ENCODE peak calls at places on chromosomes 3 and 15, in six cellular contexts. B is adrenal gland, U is tibial nerve, I is A549, J is ovary, T is spleen. M is an unnamed sample.

GRCh38 chr3:16828815-16829214 is 55.9 kb upstream of the PLCL2 start:
- DNase-seq in B (peak; percentile 46), U (no peak), I (peak; percentile 25), J (no peak), T (no peak), M (peak; percentile 64)

GRCh38 chr15:71891026-71891425 is 80.7 kb downstream of the NR2E3 start:
- DNase-seq in B (no peak), U (no peak), I (no peak), J (no peak), T (no peak), M (no peak)

GRCh38 chr3:69983546-69984265 is 15.8 kb upstream of the SAMMSON start:
- DNase-seq in B (no peak), U (no peak), I (no peak), J (no peak), T (no peak), M (no peak)

GRCh38 chr3:19645093-19645492 is 288.9 kb downstream of the EFHB start:
- DNase-seq in B (no peak), U (no peak), I (no peak), J (no peak), T (no peak), M (peak; percentile 28)

GRCh38 chr3:170690133-170690981 is 104.5 kb upstream of the SLC7A14 start:
- DNase-seq in B (peak; percentile 77), U (peak; percentile 23), I (peak; percentile 53), J (peak; percentile 73), T (peak; percentile 80), M (peak; percentile 76)

GRCh38 chr3:146546366-146546965 is 2.1 kb upstream of the PLSCR1 start:
- DNase-seq in B (no peak), U (no peak), I (no peak), J (no peak), T (no peak), M (no peak)

GRCh38 chr3:14144423-14145075 is 19.7 kb downstream of the TMEM43 start:
- DNase-seq in B (peak; percentile 83), U (peak; percentile 60), I (peak; percentile 98), J (peak; percentile 51), T (no peak), M (peak; percentile 72)

GRCh38 chr3:171353423-171353822 is 106.8 kb downstream of the TNIK start:
- DNase-seq in B (no peak), U (no peak), I (no peak), J (no peak), T (no peak), M (no peak)

GRCh38 chr3:34758630-34759261 is 880.6 kb upstream of the ARPP21 start:
- DNase-seq in B (no peak), U (no peak), I (no peak), J (no peak), T (peak; percentile 65), M (no peak)

GRCh38 chr3:70561796-70562195 is 249.4 kb upstream of the MDFIC2 start:
- DNase-seq in B (no peak), U (no peak), I (no peak), J (no peak), T (no peak), M (no peak)

GRCh38 chr3:44721231-44722102 is 8.0 kb upstream of the ZNF501 start:
- DNase-seq in B (no peak), U (no peak), I (no peak), J (no peak), T (no peak), M (peak; percentile 24)

GRCh38 chr3:99084825-99085224 is 183.3 kb upstream of the DCBLD2 start:
- DNase-seq in B (no peak), U (no peak), I (no peak), J (no peak), T (no peak), M (no peak)

GRCh38 chr3:186971578-186971977 is 41.3 kb downstream of the ST6GAL1 start:
- DNase-seq in B (no peak), U (no peak), I (no peak), J (no peak), T (no peak), M (no peak)

GRCh38 chr3:6622712-6623111 is 238.2 kb upstream of the GRM7 start:
- DNase-seq in B (no peak), U (no peak), I (no peak), J (no peak), T (no peak), M (no peak)

GRCh38 chr15:55993804-55994539 is 560 bp upstream of the NEDD4 start:
- DNase-seq in B (peak; percentile 52), U (no peak), I (peak; percentile 50), J (no peak), T (no peak), M (peak; percentile 50)

GRCh38 chr3:139418144-139418543 is 28.7 kb upstream of the COPB2 start:
- DNase-seq in B (no peak), U (no peak), I (no peak), J (no peak), T (no peak), M (no peak)

GRCh38 chr3:153350420-153350819 is 188.4 kb downstream of the RAP2B start:
- DNase-seq in B (no peak), U (no peak), I (no peak), J (no peak), T (no peak), M (no peak)

GRCh38 chr3:115615001-115615447 is 8.3 kb upstream of the GAP43 start:
- DNase-seq in B (no peak), U (no peak), I (no peak), J (no peak), T (no peak), M (no peak)

GRCh38 chr15:95860406-95860805 is 470.1 kb upstream of the NR2F2 start:
- DNase-seq in B (no peak), U (no peak), I (no peak), J (no peak), T (no peak), M (no peak)

GRCh38 chr3:186996356-186996755 is 66.0 kb downstream of the ST6GAL1 start:
- DNase-seq in B (no peak), U (no peak), I (no peak), J (no peak), T (no peak), M (no peak)

GRCh38 chr3:32437898-32438297 is 46.2 kb downstream of the CMTM7 start:
- DNase-seq in B (peak; percentile 8), U (no peak), I (no peak), J (no peak), T (no peak), M (no peak)

GRCh38 chr3:126925411-126926171 is 57.3 kb upstream of the PLXNA1 start:
- DNase-seq in B (peak; percentile 31), U (no peak), I (no peak), J (no peak), T (peak; percentile 75), M (no peak)

GRCh38 chr15:60589728-60590127 is 110.8 kb upstream of the ICE2 start:
- DNase-seq in B (no peak), U (no peak), I (no peak), J (no peak), T (no peak), M (no peak)

GRCh38 chr15:60594071-60594470 is 115.1 kb upstream of the ICE2 start:
- DNase-seq in B (no peak), U (no peak), I (no peak), J (no peak), T (no peak), M (no peak)

GRCh38 chr15:60591491-60592385 is 112.8 kb upstream of the ICE2 start:
- DNase-seq in B (peak; percentile 60), U (no peak), I (peak; percentile 25), J (peak; percentile 69), T (peak; percentile 85), M (peak; percentile 40)

GRCh38 chr15:60590935-60591490 is 112.1 kb upstream of the ICE2 start:
- DNase-seq in B (peak; percentile 59), U (peak; percentile 23), I (peak; percentile 34), J (peak; percentile 59), T (peak; percentile 84), M (peak; percentile 68)

DNA sequence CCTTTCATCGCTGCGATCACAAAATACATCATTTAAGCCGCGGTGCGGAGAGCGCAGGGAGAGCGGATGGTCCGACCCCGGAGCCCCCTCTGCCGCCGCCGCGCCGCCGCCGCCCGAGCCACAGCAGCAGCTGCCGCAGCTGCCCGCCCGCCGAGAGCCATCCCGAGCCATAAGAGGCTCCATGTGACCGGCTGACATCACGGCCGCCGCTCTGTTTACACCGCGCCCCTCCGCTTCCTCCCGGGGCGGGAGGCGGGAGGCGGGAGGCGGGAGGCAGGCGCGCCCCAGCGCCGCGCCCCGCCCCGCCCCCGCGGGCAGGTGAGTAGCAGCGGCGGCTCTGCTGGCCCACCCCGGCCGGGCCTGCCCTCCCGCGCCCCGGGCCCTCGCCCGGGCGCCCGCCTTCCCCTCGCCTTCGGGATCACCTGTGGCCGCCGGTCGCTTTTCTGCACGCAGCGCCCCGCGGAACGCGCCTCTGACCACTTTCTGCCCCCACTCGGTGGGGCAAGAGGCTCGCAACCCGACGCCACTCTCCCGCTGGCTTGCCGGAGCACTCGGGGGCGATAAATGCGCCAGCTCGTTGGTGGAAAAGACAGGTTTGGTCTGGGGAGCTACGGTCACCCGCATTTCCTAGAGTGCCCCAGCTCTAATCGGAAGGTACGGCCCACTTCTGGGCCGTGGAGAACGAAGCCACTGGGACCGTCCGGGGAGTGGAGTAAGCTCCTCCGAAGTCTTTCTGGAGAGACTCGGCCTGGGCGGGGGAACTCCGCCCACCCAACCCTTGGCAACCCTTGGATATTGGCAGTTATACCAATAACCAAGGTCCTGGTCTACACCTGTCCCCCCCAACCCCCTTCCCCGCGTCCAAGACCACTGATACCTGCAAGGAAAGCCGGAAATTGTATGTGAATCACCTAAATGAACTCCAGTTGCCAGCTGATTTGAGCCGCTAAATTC is 113.7 kb upstream of the ICE2 start:
- DNase-seq in B (peak; percentile 91), U (peak; percentile 55), I (peak; percentile 9), J (peak; percentile 85), T (peak; percentile 96), M (peak; percentile 70)
- TF ChIP-seq POLR2A in B (peak; percentile 87), U (peak; percentile 72), I (no peak), J (peak; percentile 57), T (no peak), M (no peak)

DNA sequence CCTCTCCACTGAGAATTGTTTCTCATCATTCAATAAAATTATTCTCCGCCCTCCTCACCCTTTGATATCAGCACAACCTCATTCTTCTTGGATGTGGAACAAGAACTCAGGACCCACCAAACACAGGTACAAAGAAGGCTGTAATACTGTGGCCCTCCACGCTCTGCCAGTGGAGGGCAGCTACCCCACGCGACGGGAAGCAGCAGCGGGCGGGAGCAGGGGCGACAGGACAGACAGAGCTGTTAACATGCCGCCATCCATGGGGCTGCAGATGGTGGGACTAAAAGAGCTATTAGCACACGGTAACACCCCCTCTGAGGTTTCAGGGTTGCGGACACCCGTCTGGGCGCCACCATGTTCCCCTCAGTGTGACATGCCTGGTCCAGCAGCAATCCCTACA is 37.5 kb downstream of the EMC4 start:
- DNase-seq in B (no peak), U (no peak), I (no peak), J (no peak), T (no peak), M (no peak)
- TF ChIP-seq POLR2A in B (no peak), U (no peak), I (no peak), J (no peak), T (no peak), M (no peak)

DNA sequence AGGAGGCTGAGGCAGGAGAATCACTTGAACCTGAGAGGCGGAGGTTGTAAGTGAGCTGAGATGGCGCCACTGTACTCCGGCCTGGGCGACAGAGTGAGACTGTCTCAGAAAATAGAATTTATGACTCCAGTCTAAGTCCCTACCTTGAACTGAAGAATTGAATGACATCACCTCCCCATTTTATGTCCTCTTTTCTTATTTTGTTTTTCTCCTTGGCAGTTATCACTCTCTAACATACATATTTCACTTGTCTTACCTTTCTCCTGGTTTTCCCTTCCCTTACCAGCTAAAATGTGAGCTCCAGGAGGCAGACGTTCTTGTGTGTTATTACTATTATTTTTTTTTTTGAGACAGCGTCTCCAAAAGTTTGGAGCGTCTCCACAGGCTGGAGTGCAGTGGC is 7.6 kb downstream of the TATDN2 start:
- DNase-seq in B (no peak), U (no peak), I (no peak), J (no peak), T (no peak), M (no peak)
- TF ChIP-seq POLR2A in B (no peak), U (no peak), I (no peak), J (no peak), T (no peak), M (no peak)

GRCh38 chr3:101722394-101723173 is 1.8 kb upstream of the CEP97 start:
- DNase-seq in B (peak; percentile 38), U (no peak), I (no peak), J (peak; percentile 36), T (no peak), M (no peak)
- TF ChIP-seq POLR2A in B (no peak), U (no peak), I (no peak), J (no peak), T (no peak), M (no peak)

M was measured in erythroblast.